ENCODE peak calls at places on chromosomes 2 and 18, in seven cellular contexts. R, H, W, N, A, Q and C are unnamed samples.

GRCh38 chr2:240398711-240399267 is 36.7 kb upstream of the GPC1 start:
- DNase-seq in H (no peak), Q (no peak), R (no peak), N (peak), A (peak), W (no peak), C (no peak)

GRCh38 chr2:102200539-102200938 is 13.7 kb downstream of the IL1RL2 start:
- DNase-seq in Q (no peak), A (no peak), H (no peak), N (no peak), R (no peak), W (no peak), C (no peak)

GRCh38 chr2:15619510-15619909 is 27.8 kb downstream of the DDX1 start:
- DNase-seq in W (no peak), A (no peak), H (no peak), R (no peak), N (no peak), Q (no peak), C (no peak)

GRCh38 chr2:11949732-11950503 is 203.5 kb downstream of the LPIN1 start:
- DNase-seq in R (no peak), N (no peak), Q (peak), A (no peak), H (no peak), W (peak), C (no peak)

GRCh38 chr2:73987109-73987947 is 2.6 kb downstream of the TET3 start:
- DNase-seq in W (peak), Q (no peak), N (peak), A (no peak), R (peak), H (no peak), C (peak)

GRCh38 chr2:98902209-98903063 is 33.6 kb downstream of the CRACDL start:
- DNase-seq in Q (no peak), A (peak), R (no peak), N (peak), H (no peak), W (no peak), C (no peak)

GRCh38 chr2:10162586-10163497 is 40.3 kb downstream of the RRM2 start:
- DNase-seq in A (peak), N (no peak), W (no peak), Q (peak), H (peak), R (no peak), C (no peak)

GRCh38 chr2:31578316-31578715 is 2.4 kb downstream of the SRD5A2 start:
- DNase-seq in A (no peak), Q (no peak), H (no peak), N (no peak), W (no peak), R (no peak), C (no peak)

GRCh38 chr18:75213610-75214009 is 3.0 kb downstream of the TSHZ1 start:
- DNase-seq in H (peak), A (no peak), Q (peak), W (no peak), N (no peak), R (no peak), C (no peak)